ENCODE peak calls at places on chromosomes 2 and 18, in nine cellular contexts. One of them, this sample, is unnamed.

GRCh38 chr2:117684919-117685318 is 129.6 kb upstream of the DDX18 start:
- DNase-seq in trophoblast cell: no peak
- DNase-seq in body of pancreas: no peak
- DNase-seq in ascending aorta: no peak
- DNase-seq in cardiac muscle cell: no peak
- DNase-seq in mesendoderm: no peak
- DNase-seq in heart left ventricle: no peak
- DNase-seq in IMR-90: no peak
- DNase-seq in HCT116: no peak
- DNase-seq in this sample: no peak

GRCh38 chr2:220163486-220163885 is 536.1 kb downstream of the SLC4A3 start:
- DNase-seq in trophoblast cell: no peak
- DNase-seq in body of pancreas: no peak
- DNase-seq in ascending aorta: no peak
- DNase-seq in cardiac muscle cell: no peak
- DNase-seq in mesendoderm: no peak
- DNase-seq in heart left ventricle: no peak
- DNase-seq in IMR-90: peak; percentile 34
- DNase-seq in HCT116: no peak
- DNase-seq in this sample: no peak

GRCh38 chr2:54801422-54801821 is 78.0 kb downstream of the EML6 start:
- DNase-seq in trophoblast cell: no peak
- DNase-seq in body of pancreas: no peak
- DNase-seq in ascending aorta: no peak
- DNase-seq in cardiac muscle cell: no peak
- DNase-seq in mesendoderm: no peak
- DNase-seq in heart left ventricle: no peak
- DNase-seq in IMR-90: no peak
- DNase-seq in HCT116: no peak
- DNase-seq in this sample: peak; percentile 50

GRCh38 chr2:237827421-237827987 is 28.9 kb downstream of the RBM44 start:
- DNase-seq in trophoblast cell: no peak
- DNase-seq in body of pancreas: no peak
- DNase-seq in ascending aorta: no peak
- DNase-seq in cardiac muscle cell: no peak
- DNase-seq in mesendoderm: no peak
- DNase-seq in heart left ventricle: no peak
- DNase-seq in IMR-90: no peak
- DNase-seq in HCT116: no peak
- DNase-seq in this sample: no peak

GRCh38 chr2:10188729-10189305 is 66.3 kb downstream of the RRM2 start:
- DNase-seq in trophoblast cell: no peak
- DNase-seq in body of pancreas: no peak
- DNase-seq in ascending aorta: no peak
- DNase-seq in cardiac muscle cell: no peak
- DNase-seq in mesendoderm: no peak
- DNase-seq in heart left ventricle: no peak
- DNase-seq in IMR-90: no peak
- DNase-seq in HCT116: no peak
- DNase-seq in this sample: no peak

GRCh38 chr18:57444301-57444759 is 9.2 kb downstream of the ONECUT2 start:
- DNase-seq in trophoblast cell: no peak
- DNase-seq in body of pancreas: no peak
- DNase-seq in ascending aorta: no peak
- DNase-seq in cardiac muscle cell: no peak
- DNase-seq in mesendoderm: no peak
- DNase-seq in heart left ventricle: no peak
- DNase-seq in IMR-90: no peak
- DNase-seq in HCT116: no peak
- DNase-seq in this sample: no peak

GRCh38 chr2:133641497-133641896 is 73.2 kb upstream of the NCKAP5 start:
- DNase-seq in trophoblast cell: peak; percentile 84
- DNase-seq in body of pancreas: no peak
- DNase-seq in ascending aorta: no peak
- DNase-seq in cardiac muscle cell: no peak
- DNase-seq in mesendoderm: peak; percentile 88
- DNase-seq in heart left ventricle: no peak
- DNase-seq in IMR-90: peak; percentile 29
- DNase-seq in HCT116: peak; percentile 55
- DNase-seq in this sample: no peak

GRCh38 chr2:43402452-43402937 is 176.1 kb upstream of the ZFP36L2 start:
- DNase-seq in trophoblast cell: no peak
- DNase-seq in body of pancreas: no peak
- DNase-seq in ascending aorta: no peak
- DNase-seq in cardiac muscle cell: no peak
- DNase-seq in mesendoderm: no peak
- DNase-seq in heart left ventricle: no peak
- DNase-seq in IMR-90: peak; percentile 41
- DNase-seq in HCT116: no peak
- DNase-seq in this sample: no peak

GRCh38 chr2:184551631-184552030 is 46.7 kb upstream of the ZNF804A start:
- DNase-seq in trophoblast cell: no peak
- DNase-seq in body of pancreas: no peak
- DNase-seq in ascending aorta: no peak
- DNase-seq in cardiac muscle cell: no peak
- DNase-seq in mesendoderm: no peak
- DNase-seq in heart left ventricle: no peak
- DNase-seq in IMR-90: no peak
- DNase-seq in HCT116: no peak
- DNase-seq in this sample: no peak

GRCh38 chr2:88903744-88904353 is 212.4 kb downstream of the RPIA start:
- DNase-seq in trophoblast cell: peak; percentile 17
- DNase-seq in body of pancreas: peak; percentile 16
- DNase-seq in ascending aorta: no peak
- DNase-seq in cardiac muscle cell: peak; percentile 69
- DNase-seq in mesendoderm: peak; percentile 61
- DNase-seq in heart left ventricle: no peak
- DNase-seq in IMR-90: peak; percentile 13
- DNase-seq in HCT116: peak; percentile 31
- DNase-seq in this sample: peak; percentile 36

GRCh38 chr2:174762464-174762863 is 1.8 kb downstream of the CHRNA1 start:
- DNase-seq in trophoblast cell: no peak
- DNase-seq in body of pancreas: no peak
- DNase-seq in ascending aorta: no peak
- DNase-seq in cardiac muscle cell: no peak
- DNase-seq in mesendoderm: no peak
- DNase-seq in heart left ventricle: no peak
- DNase-seq in IMR-90: no peak
- DNase-seq in HCT116: no peak
- DNase-seq in this sample: no peak

GRCh38 chr2:29729932-29730331 is 191.5 kb downstream of the ALK start:
- DNase-seq in trophoblast cell: no peak
- DNase-seq in body of pancreas: no peak
- DNase-seq in ascending aorta: no peak
- DNase-seq in cardiac muscle cell: no peak
- DNase-seq in mesendoderm: no peak
- DNase-seq in heart left ventricle: no peak
- DNase-seq in IMR-90: no peak
- DNase-seq in HCT116: no peak
- DNase-seq in this sample: no peak

GRCh38 chr18:48790869-48791635 is 159.7 kb downstream of the SMAD7 start:
- DNase-seq in trophoblast cell: no peak
- DNase-seq in body of pancreas: no peak
- DNase-seq in ascending aorta: peak; percentile 8
- DNase-seq in cardiac muscle cell: no peak
- DNase-seq in mesendoderm: no peak
- DNase-seq in heart left ventricle: peak; percentile 47
- DNase-seq in IMR-90: no peak
- DNase-seq in HCT116: no peak
- DNase-seq in this sample: no peak

DNA sequence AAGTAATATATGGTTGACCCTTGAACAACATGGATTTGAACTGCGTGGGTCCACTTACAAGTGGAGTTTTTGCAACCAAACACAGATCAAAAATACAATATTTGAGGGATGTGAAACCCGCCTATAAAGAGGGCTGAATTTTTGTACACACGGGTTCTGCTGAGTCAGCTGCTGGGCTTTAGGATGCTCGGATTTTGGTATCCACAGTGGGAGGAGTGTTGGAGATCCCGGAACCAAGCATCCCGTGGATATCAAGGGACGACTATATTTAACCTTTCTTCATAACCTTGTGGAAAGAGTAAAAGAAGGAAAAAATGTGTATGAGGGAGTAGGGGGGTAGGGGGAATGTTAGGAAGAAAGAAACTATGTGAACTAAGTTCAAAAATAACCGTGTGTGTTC is 10.0 kb upstream of the INPP1 start:
- DNase-seq in trophoblast cell: no peak
- DNase-seq in body of pancreas: no peak
- DNase-seq in ascending aorta: no peak
- DNase-seq in cardiac muscle cell: no peak
- DNase-seq in mesendoderm: no peak
- DNase-seq in heart left ventricle: no peak
- DNase-seq in IMR-90: no peak
- DNase-seq in HCT116: no peak
- DNase-seq in this sample: no peak
- H3K4me1 ChIP-seq in trophoblast cell: no peaks in the 10 kb centered on the region
- H3K4me1 ChIP-seq in body of pancreas: peaks cover 27% of the 10 kb centered on the region
- H3K4me1 ChIP-seq in ascending aorta: peaks cover 2% of the 10 kb centered on the region
- H3K4me1 ChIP-seq in cardiac muscle cell: no peaks in the 10 kb centered on the region
- H3K4me1 ChIP-seq in mesendoderm: no peaks in the 10 kb centered on the region
- H3K4me1 ChIP-seq in heart left ventricle: peaks cover 11% of the 10 kb centered on the region
- H3K4me1 ChIP-seq in IMR-90: no peaks in the 10 kb centered on the region
- H3K4me1 ChIP-seq in HCT116: peaks cover 16% of the 10 kb centered on the region
- H3K4me1 ChIP-seq in this sample: no peaks in the 10 kb centered on the region

DNA sequence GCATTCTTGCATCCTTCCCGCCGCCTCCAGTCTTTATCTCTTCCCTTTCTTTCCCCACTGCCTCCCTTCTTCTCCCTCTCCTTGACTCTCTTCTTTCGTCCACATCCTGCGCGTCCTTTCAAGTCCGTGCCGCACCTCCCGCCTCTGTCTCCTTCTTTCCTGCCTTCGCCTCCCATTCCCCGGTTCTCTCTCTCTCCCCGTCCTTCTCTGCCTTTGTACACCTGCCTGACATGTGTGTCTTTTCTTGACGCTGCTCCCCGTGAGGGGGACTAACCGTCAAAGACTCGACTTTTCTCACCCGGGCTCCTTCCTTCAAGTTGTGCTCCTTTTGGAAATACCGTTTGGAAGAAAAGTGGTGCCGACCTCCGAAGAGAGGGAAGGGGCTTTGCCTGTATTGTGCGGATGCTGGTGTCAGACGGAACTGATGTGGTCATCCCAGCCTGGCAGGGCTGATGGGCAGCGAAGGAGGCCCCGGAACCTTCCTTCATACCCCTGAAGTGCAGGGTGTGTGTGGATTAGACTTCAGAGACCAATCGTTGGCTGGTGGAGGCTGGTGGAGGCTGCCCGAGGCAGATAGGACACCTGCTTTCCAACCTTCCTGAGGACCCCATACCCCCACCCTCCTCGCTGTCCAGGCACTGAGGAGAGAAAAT is 898 bp downstream of the TMEM178A start:
- DNase-seq in trophoblast cell: no peak
- DNase-seq in body of pancreas: no peak
- DNase-seq in ascending aorta: no peak
- DNase-seq in cardiac muscle cell: no peak
- DNase-seq in mesendoderm: no peak
- DNase-seq in heart left ventricle: no peak
- DNase-seq in IMR-90: no peak
- DNase-seq in HCT116: no peak
- DNase-seq in this sample: peak; percentile 31
- H3K4me3 ChIP-seq in trophoblast cell: peak overlapping the region; percentile 80
- H3K4me3 ChIP-seq in body of pancreas: no peak overlapping the region
- H3K4me3 ChIP-seq in ascending aorta: peak overlapping the region; percentile 86
- H3K4me3 ChIP-seq in cardiac muscle cell: peak overlapping the region; percentile 82
- H3K4me3 ChIP-seq in mesendoderm: peak overlapping the region; percentile 53
- H3K4me3 ChIP-seq in heart left ventricle: peak overlapping the region; percentile 56
- H3K4me3 ChIP-seq in IMR-90: peak overlapping the region; percentile 10
- H3K4me3 ChIP-seq in HCT116: no peak overlapping the region
- H3K4me3 ChIP-seq in this sample: peak overlapping the region; percentile 33

DNA sequence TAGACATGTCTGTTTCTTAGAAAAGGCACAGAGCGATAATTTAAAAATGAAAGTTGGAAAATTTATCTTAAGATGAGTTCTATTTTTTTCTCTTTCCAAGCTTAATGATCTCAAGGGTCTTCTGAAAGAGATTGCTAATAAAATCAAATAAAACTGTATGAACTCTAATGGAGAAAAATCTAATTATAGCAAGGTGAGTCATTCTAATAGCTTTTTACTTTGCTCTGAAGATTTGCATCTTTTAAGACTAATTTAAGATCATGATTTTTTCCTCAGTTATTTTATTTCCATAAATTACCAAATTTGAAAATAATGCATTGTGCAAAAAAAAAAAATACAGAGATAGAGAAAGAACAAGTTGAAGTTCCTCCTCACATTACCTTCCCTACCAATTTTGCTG is 36.0 kb upstream of the SPP2 start:
- DNase-seq in trophoblast cell: no peak
- DNase-seq in body of pancreas: no peak
- DNase-seq in ascending aorta: no peak
- DNase-seq in cardiac muscle cell: no peak
- DNase-seq in mesendoderm: no peak
- DNase-seq in heart left ventricle: no peak
- DNase-seq in IMR-90: no peak
- DNase-seq in HCT116: no peak
- DNase-seq in this sample: no peak
- H3K36me3 ChIP-seq in trophoblast cell: no peaks in the 10 kb centered on the region
- H3K36me3 ChIP-seq in body of pancreas: no peaks in the 10 kb centered on the region
- H3K36me3 ChIP-seq in ascending aorta: no peaks in the 10 kb centered on the region
- H3K36me3 ChIP-seq in cardiac muscle cell: no peaks in the 10 kb centered on the region
- H3K36me3 ChIP-seq in mesendoderm: no peaks in the 10 kb centered on the region
- H3K36me3 ChIP-seq in heart left ventricle: no peaks in the 10 kb centered on the region
- H3K36me3 ChIP-seq in IMR-90: no peaks in the 10 kb centered on the region
- H3K36me3 ChIP-seq in HCT116: no peaks in the 10 kb centered on the region
- H3K36me3 ChIP-seq in this sample: no peaks in the 10 kb centered on the region

DNA sequence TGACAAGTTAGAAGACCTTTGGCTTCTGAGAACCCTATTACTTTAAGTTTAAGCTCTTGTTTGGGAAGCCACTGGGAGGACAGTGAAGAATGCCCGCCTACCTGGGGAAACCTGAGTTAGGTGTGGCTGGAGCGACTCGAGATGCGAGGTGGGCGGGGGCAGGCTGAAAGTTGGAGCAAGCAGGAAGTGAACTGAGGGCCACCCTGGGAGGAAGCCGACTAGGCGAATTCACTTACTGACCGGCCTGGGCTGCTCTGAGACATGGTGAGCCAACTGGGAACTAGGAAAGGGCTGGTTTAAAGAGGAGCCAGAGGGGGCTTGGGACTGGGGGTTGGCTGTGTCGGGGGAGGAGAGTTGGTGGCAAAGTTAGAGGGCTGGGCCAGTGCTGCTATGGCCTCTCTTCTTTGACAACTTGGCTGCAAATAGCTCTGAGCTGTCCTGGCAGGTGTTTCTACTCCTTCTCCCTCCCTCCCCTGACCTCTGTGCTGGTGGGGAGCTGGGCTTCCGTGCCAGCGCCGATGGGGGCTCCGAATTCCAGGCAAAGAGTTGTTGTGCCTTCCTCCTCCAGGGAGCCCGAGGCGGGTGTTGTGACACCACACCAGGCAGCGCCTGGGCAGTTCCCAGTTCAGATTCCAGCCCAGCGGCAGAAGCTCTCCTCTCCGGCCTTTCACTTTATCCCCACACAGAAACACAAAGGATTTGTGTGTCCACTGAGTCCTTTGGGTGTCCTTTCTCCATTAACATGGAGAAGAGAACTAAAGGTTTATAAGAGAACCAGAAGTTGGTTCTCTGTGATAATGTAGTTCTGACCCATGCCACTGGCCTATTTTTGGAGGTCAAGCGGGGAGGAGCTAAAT is at the start of gene VAMP8:
- DNase-seq in trophoblast cell: peak; percentile 89
- DNase-seq in body of pancreas: peak; percentile 89
- DNase-seq in ascending aorta: no peak
- DNase-seq in cardiac muscle cell: no peak
- DNase-seq in mesendoderm: peak; percentile 86
- DNase-seq in heart left ventricle: no peak
- DNase-seq in IMR-90: no peak
- DNase-seq in HCT116: peak; percentile 53
- DNase-seq in this sample: no peak
- H3K4me1 ChIP-seq in trophoblast cell: peaks cover 24% of the 10 kb centered on the region
- H3K4me1 ChIP-seq in body of pancreas: peaks cover 29% of the 10 kb centered on the region
- H3K4me1 ChIP-seq in ascending aorta: no peaks in the 10 kb centered on the region
- H3K4me1 ChIP-seq in cardiac muscle cell: peaks cover 25% of the 10 kb centered on the region
- H3K4me1 ChIP-seq in mesendoderm: peaks cover 11% of the 10 kb centered on the region
- H3K4me1 ChIP-seq in heart left ventricle: peaks cover 14% of the 10 kb centered on the region
- H3K4me1 ChIP-seq in IMR-90: peaks cover 16% of the 10 kb centered on the region
- H3K4me1 ChIP-seq in HCT116: peaks cover 26% of the 10 kb centered on the region
- H3K4me1 ChIP-seq in this sample: peaks cover 4% of the 10 kb centered on the region

This sample was measured in HAP-1.